ENCODE peak calls at places on chromosomes 13 and 19, in nine cellular contexts. G is tibial artery; D is body of pancreas; C is lung; A is IMR-90; S is cardiac muscle cell; T is thyroid gland; F is K562; H is CD4-positive, alpha-beta T cell. W is an unnamed sample. For H3K27me3 and H3K9me3, the result is how much of the 10 kb centered on the place peaks cover.

GRCh38 chr19:17420267-17420924 is 549 bp downstream of the MVB12A start:
- DNase-seq in G (peak), D (peak), C (no peak), A (no peak), S (peak), T (peak), F (peak), H (peak), W (no peak)

GRCh38 chr13:23443878-23444277 is 10.4 kb upstream of the SACS start:
- DNase-seq in G (no peak), D (no peak), C (no peak), A (no peak), S (no peak), T (no peak), F (no peak), H (no peak), W (no peak)

GRCh38 chr13:110915874-110916670 is 1.2 kb upstream of the ANKRD10 start:
- DNase-seq in G (no peak), D (no peak), C (no peak), A (peak), S (no peak), T (no peak), F (no peak), H (no peak), W (peak)

GRCh38 chr19:38838208-38838985 is 6.8 kb upstream of the ECH1 start:
- DNase-seq in G (no peak), D (peak), C (no peak), A (no peak), S (no peak), T (no peak), F (no peak), H (no peak), W (no peak)

GRCh38 chr13:35908221-35908620 is 223.0 kb downstream of the DCLK1 start:
- DNase-seq in G (no peak), D (no peak), C (no peak), A (no peak), S (no peak), T (no peak), F (no peak), H (no peak), W (no peak)

GRCh38 chr19:38837304-38837626 is 5.7 kb upstream of the ECH1 start:
- DNase-seq in G (no peak), D (no peak), C (no peak), A (no peak), S (no peak), T (no peak), F (no peak), H (no peak), W (no peak)

GRCh38 chr19:17172624-17173345 is 42.4 kb upstream of the USE1 start:
- DNase-seq in G (no peak), D (no peak), C (no peak), A (no peak), S (no peak), T (no peak), F (no peak), H (no peak), W (no peak)

GRCh38 chr13:25762795-25763377 is 288.9 kb downstream of the SHISA2 start:
- DNase-seq in G (no peak), D (no peak), C (no peak), A (no peak), S (no peak), T (no peak), F (no peak), H (no peak), W (no peak)

GRCh38 chr13:58852076-58852475 is 1220.5 kb downstream of the PCDH17 start:
- DNase-seq in G (no peak), D (no peak), C (no peak), A (no peak), S (no peak), T (no peak), F (no peak), H (no peak), W (no peak)

GRCh38 chr13:114131581-114132418 is 623 bp downstream of the RASA3 start:
- DNase-seq in G (no peak), D (no peak), C (no peak), A (no peak), S (peak), T (peak), F (peak), H (no peak), W (peak)

GRCh38 chr13:95643471-95643813 is 1.1 kb downstream of the DZIP1 start:
- DNase-seq in G (no peak), D (no peak), C (no peak), A (peak), S (peak), T (no peak), F (no peak), H (no peak), W (peak)

GRCh38 chr19:23440791-23441190 is 45.5 kb upstream of the ZNF91 start:
- DNase-seq in G (no peak), D (no peak), C (no peak), A (no peak), S (no peak), T (no peak), F (peak), H (no peak), W (no peak)

DNA sequence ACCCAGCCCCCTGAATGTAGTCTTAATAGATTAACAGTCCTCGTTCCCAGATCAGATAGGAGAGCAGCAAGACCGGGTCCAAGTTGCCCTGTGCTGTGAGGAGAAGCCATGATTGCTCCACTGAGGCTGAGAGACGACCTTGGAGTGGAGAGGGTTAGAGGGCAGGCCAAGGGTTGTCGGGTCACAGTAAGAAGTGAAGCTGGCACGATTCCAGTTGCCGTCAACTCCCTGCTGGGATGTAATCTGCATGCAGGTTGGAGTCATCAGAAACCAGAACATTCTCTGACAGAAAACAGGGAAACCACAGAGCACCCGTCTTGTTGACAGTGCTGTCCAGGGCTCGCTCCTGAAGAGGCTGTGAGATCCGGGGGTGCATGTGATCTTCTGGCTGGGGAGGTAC is 19.0 kb upstream of the ATP11A start:
- DNase-seq in G (no peak), D (no peak), C (no peak), A (no peak), S (no peak), T (no peak), F (peak), H (no peak), W (no peak)
- H3K27me3 ChIP-seq in G (under half), D (under half), C (under half), A (under half), S (under half), T (under half), F (under half), H (under half), W (half or more)

GRCh38 chr19:54609356-54609791 is 15.9 kb downstream of the LILRA1 start:
- DNase-seq in G (no peak), D (no peak), C (peak), A (no peak), S (no peak), T (no peak), F (no peak), H (no peak), W (no peak)
- H3K9me3 ChIP-seq in G (under half), D (under half), C (under half), A (under half), S (under half), T (under half), F (under half), H (under half), W (under half)

GRCh38 chr19:15508035-15508710 is at the start of gene CYP4F22:
- DNase-seq in G (no peak), D (no peak), C (no peak), A (no peak), S (no peak), T (no peak), F (peak), H (no peak), W (peak)
- H3K27me3 ChIP-seq in G (half or more), D (under half), C (under half), A (under half), S (under half), T (under half), F (under half), H (under half), W (under half)

DNA sequence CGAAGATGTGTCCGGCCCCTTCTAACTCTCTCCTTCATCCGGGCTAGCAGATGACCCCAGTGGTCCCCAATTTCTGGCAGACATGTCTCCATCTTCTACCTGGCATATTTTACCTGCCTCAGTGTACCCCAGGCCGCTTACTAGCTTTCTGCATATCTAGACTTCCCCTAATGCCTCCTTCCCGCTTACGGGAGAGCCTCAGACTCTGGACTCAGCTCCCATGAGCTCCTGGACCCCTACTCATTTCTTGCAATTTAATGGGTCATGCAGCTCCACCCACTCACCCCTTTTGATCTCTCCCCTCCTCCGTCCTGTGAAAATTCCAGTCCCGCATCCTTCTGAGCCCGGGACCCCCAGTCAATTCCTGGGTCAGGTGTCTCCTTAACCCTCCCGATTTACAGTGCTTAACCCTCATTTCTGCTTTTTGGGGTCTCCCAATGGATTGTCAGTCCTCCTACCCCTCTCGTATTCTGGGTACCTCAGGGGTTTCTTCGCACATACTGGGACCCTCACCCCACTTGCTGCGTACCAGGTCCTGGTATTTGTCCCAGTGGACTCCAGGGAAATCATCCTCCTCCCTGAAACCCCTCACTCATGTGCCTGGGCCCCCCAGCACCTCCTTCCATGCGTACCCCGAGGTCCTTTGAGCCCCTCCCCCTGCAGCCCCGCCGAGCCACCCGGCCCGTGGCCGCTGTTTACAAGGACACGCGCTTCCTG is 500 bp upstream of the JUNB start:
- DNase-seq in G (no peak), D (no peak), C (no peak), A (no peak), S (no peak), T (peak), F (peak), H (no peak), W (peak)
- H3K9me3 ChIP-seq in G (under half), D (under half), C (under half), A (under half), S (under half), T (under half), F (under half), H (under half), W (under half)

DNA sequence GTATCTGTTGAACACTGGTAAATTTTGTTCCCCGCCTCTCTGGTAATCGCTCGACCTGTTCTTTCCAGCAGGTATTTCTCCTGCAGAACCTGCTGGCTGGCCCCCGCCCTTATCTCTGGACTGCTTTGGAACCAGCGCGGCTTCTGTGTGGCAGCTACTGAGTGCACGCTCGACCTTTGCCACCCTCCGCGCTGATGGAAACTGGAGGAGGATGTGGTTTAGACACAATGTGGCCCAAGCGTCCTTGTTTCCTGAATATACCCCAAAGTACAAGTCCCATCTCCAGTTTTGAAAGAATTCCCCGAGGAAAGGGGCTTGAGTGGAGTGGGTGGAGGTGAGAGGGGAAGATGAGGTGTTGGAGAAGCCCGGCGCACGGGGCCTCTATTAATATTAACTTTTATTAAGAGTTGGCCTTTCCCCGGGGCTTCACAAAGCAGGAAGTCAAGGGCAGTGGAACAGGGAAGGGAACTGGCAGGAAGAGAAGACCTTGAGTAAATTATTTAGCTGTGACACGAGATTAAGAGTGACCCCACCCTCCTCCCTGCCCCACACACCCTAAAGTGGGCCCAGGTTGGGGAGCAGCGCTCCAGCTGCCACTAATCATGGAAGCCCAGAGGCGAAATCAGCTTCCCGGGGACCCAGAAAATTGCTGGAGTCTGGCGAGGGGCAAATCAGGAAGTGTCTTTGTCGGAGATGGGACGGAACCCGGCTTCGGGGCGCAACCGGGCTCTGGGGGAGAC is 16.0 kb downstream of the CDX2 start:
- DNase-seq in G (no peak), D (peak), C (no peak), A (no peak), S (no peak), T (no peak), F (no peak), H (no peak), W (no peak)
- H3K27me3 ChIP-seq in G (half or more), D (under half), C (under half), A (under half), S (half or more), T (under half), F (under half), H (half or more), W (half or more)

DNA sequence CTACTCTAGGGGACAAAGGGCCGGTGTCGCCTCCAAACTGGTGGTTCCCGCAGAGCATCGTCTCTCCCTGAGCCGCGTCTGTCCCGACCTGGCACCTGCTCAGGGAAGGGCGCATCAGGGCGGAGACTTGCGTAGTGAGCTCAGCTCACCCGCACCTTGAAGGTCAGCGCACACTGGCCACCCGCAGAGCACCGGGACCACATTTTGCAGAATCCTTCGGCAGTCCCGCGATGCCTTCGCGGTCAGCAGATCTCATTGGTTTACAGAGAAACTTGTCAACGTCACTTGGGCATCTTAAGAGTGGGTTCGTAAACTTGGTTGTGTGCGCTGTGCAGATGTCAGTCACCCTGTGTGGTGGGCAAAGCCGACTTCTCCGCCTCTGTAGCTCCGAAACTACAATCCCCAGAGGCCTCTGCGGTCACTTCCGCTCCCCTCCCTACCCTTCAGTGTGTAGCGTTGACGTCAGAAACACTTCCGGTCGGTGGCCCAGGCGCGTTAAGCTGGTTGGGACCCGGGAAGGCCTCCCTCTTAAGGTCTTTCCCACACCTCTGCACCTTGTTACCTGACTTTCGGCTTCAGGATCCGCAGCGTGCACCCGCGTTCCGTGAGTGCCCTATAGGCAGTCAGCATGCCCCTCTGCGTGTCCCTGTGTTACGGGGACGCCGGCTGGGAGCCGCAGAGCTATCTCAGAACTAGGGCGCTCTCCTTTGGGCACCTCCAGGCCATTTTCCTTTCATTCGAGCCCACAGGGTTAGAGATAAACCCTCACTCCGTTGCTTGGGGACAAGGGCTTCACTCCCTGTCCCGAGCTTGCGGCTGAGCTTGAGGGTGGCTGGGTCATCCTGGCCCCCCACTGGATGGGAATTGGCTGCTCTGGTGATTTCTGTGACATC is 36.5 kb upstream of the ZNF527 start:
- DNase-seq in G (peak), D (peak), C (peak), A (peak), S (peak), T (peak), F (peak), H (peak), W (peak)
- H3K9me3 ChIP-seq in G (under half), D (under half), C (under half), A (under half), S (under half), T (under half), F (under half), H (under half), W (under half)

GRCh38 chr19:1447565-1447903 is 2.4 kb upstream of the APC2 start:
- DNase-seq in G (no peak), D (no peak), C (no peak), A (no peak), S (no peak), T (no peak), F (no peak), H (no peak), W (no peak)
- H3K27me3 ChIP-seq in G (half or more), D (under half), C (under half), A (half or more), S (half or more), T (under half), F (under half), H (half or more), W (under half)

GRCh38 chr13:99536023-99536422 is 34.8 kb downstream of the TM9SF2 start:
- DNase-seq in G (no peak), D (no peak), C (no peak), A (no peak), S (no peak), T (no peak), F (no peak), H (no peak), W (no peak)
- H3K9me3 ChIP-seq in G (under half), D (under half), C (under half), A (under half), S (under half), T (under half), F (under half), H (under half), W (under half)